ENCODE peak calls at places on chromosomes 5 and 9, in four cellular contexts. L is GM23248, V is fibroblast of lung, H is K562. A is an unnamed sample.

GRCh38 chr5:156314416-156314815 is 12.5 kb upstream of the SGCD start:
- DNase-seq in L (no peak), V (no peak), H (no peak), A (no peak)

GRCh38 chr9:113178087-113178486 is 27.3 kb downstream of the SLC31A2 start:
- DNase-seq in H (no peak), L (peak; percentile 63), V (peak; percentile 86), A (no peak)

GRCh38 chr9:137435980-137436760 is 5.0 kb downstream of the ENTPD8 start:
- DNase-seq in V (peak; percentile 81), H (peak; percentile 91), L (peak; percentile 92), A (no peak)

GRCh38 chr5:65654713-65655112 is 29.9 kb downstream of the SHLD3 start:
- DNase-seq in V (no peak), L (no peak), H (no peak), A (no peak)

GRCh38 chr5:125883223-125883622 is 540.0 kb upstream of the GRAMD2B start:
- DNase-seq in V (no peak), H (no peak), L (no peak), A (no peak)

GRCh38 chr5:56026863-56027300 is 32.1 kb upstream of the IL6ST start:
- DNase-seq in H (no peak), L (peak; percentile 78), V (peak; percentile 93), A (no peak)

GRCh38 chr5:56610093-56610698 is 205.2 kb upstream of the MAP3K1 start:
- DNase-seq in V (no peak), L (no peak), H (no peak), A (no peak)

GRCh38 chr5:113336975-113337374 is 97.8 kb downstream of the TSSK1B start:
- DNase-seq in H (peak; percentile 28), V (peak; percentile 73), L (peak; percentile 78), A (no peak)

GRCh38 chr5:167311340-167311739 is 980.1 kb upstream of the WWC1 start:
- DNase-seq in H (no peak), L (no peak), V (no peak), A (no peak)

GRCh38 chr5:115415143-115415491 is 118.7 kb upstream of the CCDC112 start:
- DNase-seq in L (peak; percentile 79), V (peak; percentile 87), H (no peak), A (no peak)

GRCh38 chr5:55037046-55037771 is 13.2 kb downstream of the GZMK start:
- DNase-seq in H (no peak), V (peak; percentile 19), L (peak; percentile 43), A (no peak)

GRCh38 chr5:172645271-172645670 is 4.2 kb downstream of the NEURL1B start:
- DNase-seq in H (no peak), L (no peak), V (no peak), A (no peak)

GRCh38 chr9:91771027-91771426 is 179.0 kb downstream of the ROR2 start:
- DNase-seq in L (peak; percentile 97), H (no peak), V (peak; percentile 94), A (no peak)

GRCh38 chr5:147668385-147668784 is 114.1 kb downstream of the JAKMIP2 start:
- DNase-seq in V (no peak), H (no peak), L (no peak), A (no peak)

GRCh38 chr5:171431251-171431777 is 11.9 kb downstream of the FGF18 start:
- DNase-seq in V (no peak), L (no peak), H (no peak), A (no peak)

DNA sequence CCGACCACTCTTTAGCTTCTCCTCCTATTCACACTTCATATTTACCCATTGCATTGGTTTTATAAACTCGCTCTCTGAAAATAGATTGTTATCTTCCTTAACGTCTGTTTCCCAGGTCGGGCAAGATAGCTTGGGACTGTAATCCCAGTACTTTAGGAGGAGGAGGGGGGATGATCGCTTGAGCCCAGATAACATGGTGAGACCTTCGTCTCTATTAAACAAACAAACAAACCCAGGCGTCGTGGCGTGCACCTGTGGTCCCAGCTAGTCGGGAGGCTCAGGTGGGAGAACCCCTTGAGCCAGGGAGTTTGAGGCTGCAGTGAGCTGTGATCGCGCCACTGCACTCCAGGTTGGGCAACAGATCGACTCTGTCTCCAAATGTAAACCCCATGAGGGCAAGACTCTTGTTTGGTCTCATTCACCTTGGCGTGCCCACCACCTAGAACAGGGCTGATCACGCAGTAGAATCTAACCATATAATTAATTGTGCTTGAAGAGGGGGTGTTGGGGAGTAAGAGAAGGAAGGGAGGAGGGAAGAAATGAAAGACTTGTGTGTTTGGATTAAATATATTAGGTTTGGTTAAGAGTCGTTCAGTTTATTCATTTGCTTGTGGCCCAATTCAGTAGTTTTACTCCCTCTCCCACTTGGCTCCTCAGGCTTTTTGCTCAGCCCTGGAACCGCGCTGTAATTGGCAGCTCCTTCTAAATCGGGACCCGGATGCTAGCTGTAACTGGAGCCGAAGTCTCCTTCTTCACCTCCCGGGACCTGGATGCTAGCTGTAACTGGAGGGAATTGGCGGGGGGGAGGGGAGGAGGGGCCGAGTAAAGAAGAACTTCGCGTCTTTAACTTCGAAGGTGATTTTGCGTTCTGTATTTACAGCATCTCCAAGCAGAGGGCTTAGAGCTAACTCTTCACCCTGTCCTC is 24.9 kb downstream of the CDKN2A start:
- DNase-seq in H (no peak), V (no peak), L (peak; percentile 2), A (no peak)
- TF ChIP-seq EZH2 in H (no peak), V (peak; percentile 77), L (no peak), A (no peak)

GRCh38 chr9:72149231-72149975 is at the start of gene GDA:
- DNase-seq in L (peak; percentile 10), H (no peak), V (peak; percentile 4), A (no peak)
- TF ChIP-seq EZH2 in L (no peak), H (no peak), V (no peak), A (peak; percentile 55)

DNA sequence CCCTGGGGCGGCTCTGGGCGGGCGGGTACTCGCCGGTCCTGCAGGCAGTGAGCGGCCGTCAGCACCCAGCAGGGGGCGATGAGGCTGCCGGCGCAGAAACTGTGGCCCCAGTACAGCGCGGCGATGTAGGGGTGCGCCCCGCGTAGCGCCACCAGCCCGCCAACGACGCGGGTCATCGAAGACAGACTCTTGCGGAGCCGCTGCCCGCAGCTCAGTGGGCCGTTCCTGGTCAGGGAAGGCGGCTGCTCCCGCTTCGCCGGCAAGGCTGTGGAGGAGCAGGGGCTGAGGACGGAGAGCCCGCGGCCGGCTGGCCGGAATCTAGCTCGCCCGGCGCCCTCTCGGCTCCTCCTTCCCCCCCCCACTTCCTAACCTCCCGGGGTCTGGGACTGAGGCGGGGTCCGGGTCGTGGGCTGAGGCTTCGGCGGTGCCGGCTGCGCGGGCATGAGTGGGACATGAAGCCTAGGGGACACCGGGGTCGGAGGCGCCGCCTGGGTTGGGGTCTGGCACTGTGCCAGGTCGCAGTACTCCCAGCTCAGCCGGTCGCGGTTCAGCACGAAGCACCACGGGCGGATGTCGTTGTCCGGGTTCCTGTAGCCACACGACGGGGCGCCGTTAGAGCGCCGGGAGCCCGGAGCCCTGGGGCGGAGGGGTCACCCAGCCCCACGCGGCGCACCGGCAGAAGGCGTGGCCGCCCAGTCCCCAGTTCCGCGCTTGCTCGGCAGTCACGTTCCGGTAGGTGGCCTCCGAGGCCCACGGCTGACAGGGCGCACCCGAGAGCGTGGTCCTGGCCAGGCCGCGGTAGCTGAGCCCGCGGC is 3.6 kb upstream of the PFN3 start:
- DNase-seq in V (peak; percentile 60), H (peak; percentile 94), L (peak; percentile 93), A (no peak)
- TF ChIP-seq EZH2 in V (no peak), H (no peak), L (no peak), A (no peak)

DNA sequence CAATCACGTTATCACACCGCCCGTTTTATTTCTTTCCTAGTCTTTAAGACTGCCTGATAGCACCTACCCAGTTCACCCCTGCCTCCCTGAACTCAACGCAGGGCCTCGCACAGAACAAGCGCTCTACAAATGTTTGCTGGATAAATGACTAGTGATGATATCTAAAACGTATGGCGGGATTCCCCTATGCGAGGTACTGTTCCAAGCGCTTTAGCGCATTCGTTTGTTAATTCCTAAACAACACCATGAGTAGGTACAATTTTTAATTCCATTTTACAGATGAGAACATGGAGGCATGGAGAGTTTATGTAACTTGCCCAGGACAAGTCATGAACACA is 6.6 kb downstream of the POU4F3 start:
- DNase-seq in L (no peak), H (no peak), V (no peak), A (no peak)
- TF ChIP-seq EZH2 in L (peak; percentile 97), H (no peak), V (no peak), A (no peak)

GRCh38 chr9:110578896-110579752 is at the start of gene SVEP1:
- DNase-seq in H (no peak), V (peak; percentile 78), L (peak; percentile 92), A (no peak)

GRCh38 chr9:110580850-110581249 is 1.3 kb upstream of the SVEP1 start:
- DNase-seq in V (peak; percentile 39), L (peak; percentile 71), H (no peak), A (no peak)

GRCh38 chr9:110575952-110576351 is 3.6 kb downstream of the SVEP1 start:
- DNase-seq in L (no peak), V (no peak), H (no peak), A (no peak)

GRCh38 chr9:110579763-110580255 is 268 bp upstream of the SVEP1 start:
- DNase-seq in V (peak; percentile 60), L (peak; percentile 82), H (no peak), A (no peak)

GRCh38 chr9:110578575-110578895 is 1.0 kb downstream of the SVEP1 start:
- DNase-seq in V (no peak), H (no peak), L (no peak), A (no peak)
- TF ChIP-seq EZH2 in V (no peak), H (no peak), L (no peak), A (no peak)